ENCODE peak calls at places on chromosomes 1 and 21, in eight cellular contexts. B is fibroblast of lung, R is Peyer's patch, I is AG04450, Y is vagina, T is breast epithelium, K is tibial nerve, E is H1. A is an unnamed sample.

GRCh38 chr1:232046531-232047283 is 420.1 kb downstream of the DISC1 start:
- DNase-seq in B (no peak), R (no peak), Y (no peak), T (no peak), I (no peak), K (no peak), E (no peak), A (no peak)

GRCh38 chr1:100187912-100188311 is 9.9 kb upstream of the LRRC39 start:
- DNase-seq in R (no peak), K (peak; percentile 62), E (no peak), I (no peak), B (peak; percentile 73), Y (no peak), T (no peak), A (no peak)

GRCh38 chr1:233293556-233294446 is 1.7 kb downstream of the PCNX2 start:
- DNase-seq in B (peak; percentile 15), I (no peak), T (no peak), K (no peak), E (no peak), R (no peak), Y (no peak), A (no peak)

GRCh38 chr1:32612189-32612881 is 38.0 kb downstream of the ZBTB8OS start:
- DNase-seq in Y (no peak), I (no peak), B (peak; percentile 60), R (peak; percentile 90), E (peak; percentile 96), K (peak; percentile 63), T (peak; percentile 86), A (peak; percentile 90)

GRCh38 chr1:196955926-196956325 is 12.4 kb downstream of the CFHR2 start:
- DNase-seq in Y (no peak), B (no peak), K (no peak), E (no peak), I (no peak), T (no peak), R (no peak), A (no peak)

GRCh38 chr21:26027696-26028095 is 142.9 kb downstream of the APP start:
- DNase-seq in Y (no peak), B (peak; percentile 67), K (no peak), T (no peak), I (no peak), R (no peak), E (no peak), A (no peak)

GRCh38 chr21:46621457-46622182 is 13.9 kb upstream of the PRMT2 start:
- DNase-seq in K (no peak), I (no peak), B (no peak), E (no peak), R (no peak), T (no peak), Y (no peak), A (no peak)

GRCh38 chr1:5768014-5768413 is 224.2 kb downstream of the NPHP4 start:
- DNase-seq in K (no peak), B (no peak), R (no peak), I (no peak), Y (no peak), E (no peak), T (no peak), A (no peak)

GRCh38 chr1:154463512-154463990 is 38.5 kb upstream of the TDRD10 start:
- DNase-seq in I (no peak), Y (no peak), B (no peak), K (no peak), T (no peak), R (peak; percentile 64), E (no peak), A (peak; percentile 67)

GRCh38 chr1:111754964-111755320 is 759 bp upstream of the DDX20 start:
- DNase-seq in I (no peak), T (no peak), R (peak; percentile 73), E (no peak), B (peak; percentile 57), K (peak; percentile 36), Y (peak; percentile 91), A (peak; percentile 82)

GRCh38 chr1:44489481-44489880 is 84.4 kb downstream of the RNF220 start:
- DNase-seq in E (no peak), R (no peak), Y (no peak), K (no peak), I (no peak), B (peak; percentile 43), T (no peak), A (no peak)

GRCh38 chr1:174262747-174263241 is 103.5 kb downstream of the RABGAP1L start:
- DNase-seq in T (no peak), R (no peak), B (peak; percentile 77), Y (no peak), I (peak; percentile 34), K (peak; percentile 25), E (peak; percentile 55), A (no peak)

GRCh38 chr1:40745180-40745579 is 38.4 kb upstream of the KCNQ4 start:
- DNase-seq in I (peak; percentile 32), K (no peak), T (no peak), B (peak; percentile 59), E (no peak), R (no peak), Y (no peak), A (no peak)

GRCh38 chr1:208010070-208010469 is 99.1 kb upstream of the CD34 start:
- DNase-seq in K (no peak), I (no peak), T (no peak), E (no peak), Y (no peak), R (no peak), B (no peak), A (no peak)

GRCh38 chr1:169070958-169071357 is 35.5 kb upstream of the ATP1B1 start:
- DNase-seq in R (no peak), T (no peak), B (no peak), Y (no peak), E (no peak), I (no peak), K (no peak), A (no peak)

GRCh38 chr1:169072945-169073725 is 33.4 kb upstream of the ATP1B1 start:
- DNase-seq in K (no peak), E (no peak), Y (no peak), R (peak; percentile 58), I (no peak), B (no peak), T (no peak), A (no peak)

GRCh38 chr1:169070547-169070946 is 35.9 kb upstream of the ATP1B1 start:
- DNase-seq in K (no peak), I (no peak), Y (no peak), E (no peak), T (no peak), B (no peak), R (no peak), A (no peak)
- H3K4me3 ChIP-seq in K (no peak overlapping the region), I (no peak overlapping the region), Y (no peak overlapping the region), E (no peak overlapping the region), T (no peak overlapping the region), B (no peak overlapping the region), R (no peak overlapping the region), A (peak overlapping the region; percentile 39)

DNA sequence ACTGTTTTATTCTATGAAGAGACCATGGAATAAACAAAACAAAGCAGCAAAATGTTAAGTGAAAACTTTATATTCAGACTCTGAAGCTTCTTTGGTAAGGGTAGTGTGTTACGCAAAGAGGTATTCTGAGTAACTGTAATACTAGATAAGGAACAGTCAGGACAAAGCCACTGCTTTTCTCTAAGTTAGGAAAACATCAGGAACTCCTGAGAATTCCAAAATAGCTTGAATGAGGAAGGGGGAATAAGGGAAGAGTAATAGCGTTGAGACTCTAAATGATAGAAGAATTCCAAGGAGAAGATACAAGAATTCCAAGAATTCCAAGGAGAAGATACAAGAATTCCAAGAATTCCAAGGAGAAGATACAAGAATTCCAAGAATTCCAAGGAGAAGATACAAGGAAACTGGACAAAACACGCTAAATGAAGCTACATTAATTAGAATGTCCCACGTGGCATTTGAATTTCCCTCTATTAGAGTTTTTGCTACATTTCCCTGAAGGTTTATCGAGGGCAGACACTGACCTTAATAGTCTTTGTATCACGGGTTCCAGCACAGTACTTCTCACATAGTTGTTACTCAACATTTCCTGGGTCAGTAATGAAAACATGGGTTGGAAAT is 71.5 kb downstream of the SMYD3 start:
- DNase-seq in R (no peak), B (no peak), I (no peak), E (no peak), T (no peak), Y (no peak), K (no peak), A (no peak)
- H3K27ac ChIP-seq in R (no peak overlapping the region), B (no peak overlapping the region), I (no peak overlapping the region), E (peak overlapping the region; percentile 26), T (no peak overlapping the region), Y (no peak overlapping the region), K (no peak overlapping the region), A (no peak overlapping the region)

GRCh38 chr1:50700226-50701020 is 259.6 kb downstream of the FAF1 start:
- DNase-seq in B (no peak), K (no peak), R (no peak), E (peak; percentile 55), I (no peak), T (no peak), Y (no peak), A (no peak)
- TF ChIP-seq CTCF in B (no peak), K (no peak), R (no peak), E (no peak), I (no peak), T (no peak), Y (no peak), A (no peak)

DNA sequence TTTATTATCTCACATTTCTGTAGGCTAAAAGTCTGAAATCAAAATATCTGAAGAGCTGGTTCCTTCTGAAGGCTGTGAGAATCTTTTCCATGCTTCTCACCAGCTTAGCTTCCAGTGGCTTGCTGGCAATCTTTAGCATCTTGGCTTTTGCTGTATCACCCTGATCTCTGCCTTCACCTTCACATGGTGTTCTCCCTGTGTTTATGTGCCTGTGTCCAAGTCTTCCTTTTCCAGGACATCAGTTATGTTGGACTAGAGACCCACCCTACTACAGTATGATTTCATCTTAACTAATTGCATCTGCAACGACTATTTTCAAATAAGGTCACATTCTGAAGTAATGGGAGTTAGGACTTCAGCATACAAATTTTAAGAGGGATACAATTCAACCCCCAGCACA is 772.3 kb upstream of the ADAMTS5 start:
- DNase-seq in T (no peak), R (no peak), I (no peak), K (no peak), Y (no peak), B (no peak), E (no peak), A (no peak)
- H3K4me3 ChIP-seq in T (no peak overlapping the region), R (no peak overlapping the region), I (no peak overlapping the region), K (no peak overlapping the region), Y (no peak overlapping the region), B (no peak overlapping the region), E (no peak overlapping the region), A (no peak overlapping the region)

GRCh38 chr1:187654635-187655034 is 825.9 kb downstream of the PLA2G4A start:
- DNase-seq in R (no peak), T (no peak), B (no peak), Y (no peak), E (no peak), I (no peak), K (no peak), A (no peak)
- H3K27ac ChIP-seq in R (no peak overlapping the region), T (no peak overlapping the region), B (no peak overlapping the region), Y (no peak overlapping the region), E (no peak overlapping the region), I (no peak overlapping the region), K (no peak overlapping the region), A (no peak overlapping the region)